ENCODE peak calls at places on chromosomes 6 and 20, in six cellular contexts. One of them, this sample, is unnamed.

GRCh38 chr20:3896302-3896701 is 7.1 kb downstream of the PANK2 start:
- DNase-seq in SK-N-SH: no peak
- DNase-seq in esophagus muscularis mucosa: no peak
- DNase-seq in tibial nerve: no peak
- DNase-seq in A549: no peak
- DNase-seq in ovary: no peak
- DNase-seq in this sample: no peak

GRCh38 chr20:1242530-1242929 is 16.7 kb downstream of the RAD21L1 start:
- DNase-seq in A549: no peak
- DNase-seq in ovary: no peak
- DNase-seq in SK-N-SH: no peak
- DNase-seq in tibial nerve: no peak
- DNase-seq in esophagus muscularis mucosa: no peak
- DNase-seq in this sample: no peak

GRCh38 chr20:24423291-24423690 is 46.1 kb upstream of the SYNDIG1 start:
- DNase-seq in A549: no peak
- DNase-seq in ovary: no peak
- DNase-seq in SK-N-SH: no peak
- DNase-seq in tibial nerve: no peak
- DNase-seq in esophagus muscularis mucosa: peak
- DNase-seq in this sample: no peak

GRCh38 chr6:169529931-169530761 is 171.7 kb downstream of the WDR27 start:
- DNase-seq in A549: peak
- DNase-seq in SK-N-SH: no peak
- DNase-seq in tibial nerve: no peak
- DNase-seq in esophagus muscularis mucosa: no peak
- DNase-seq in ovary: no peak
- DNase-seq in this sample: no peak

GRCh38 chr6:36387440-36388303 is at the start of gene ETV7:
- DNase-seq in SK-N-SH: peak
- DNase-seq in tibial nerve: no peak
- DNase-seq in A549: no peak
- DNase-seq in ovary: peak
- DNase-seq in esophagus muscularis mucosa: no peak
- DNase-seq in this sample: no peak

GRCh38 chr6:168367285-168367720 is 47.7 kb upstream of the DACT2 start:
- DNase-seq in A549: no peak
- DNase-seq in ovary: peak
- DNase-seq in SK-N-SH: no peak
- DNase-seq in esophagus muscularis mucosa: no peak
- DNase-seq in tibial nerve: no peak
- DNase-seq in this sample: peak

GRCh38 chr6:134757911-134758361 is 192.0 kb downstream of the ALDH8A1 start:
- DNase-seq in ovary: no peak
- DNase-seq in A549: no peak
- DNase-seq in tibial nerve: no peak
- DNase-seq in SK-N-SH: no peak
- DNase-seq in esophagus muscularis mucosa: no peak
- DNase-seq in this sample: no peak

GRCh38 chr6:129889580-129889979 is 28.5 kb upstream of the TMEM244 start:
- DNase-seq in SK-N-SH: no peak
- DNase-seq in tibial nerve: no peak
- DNase-seq in esophagus muscularis mucosa: no peak
- DNase-seq in ovary: no peak
- DNase-seq in A549: no peak
- DNase-seq in this sample: no peak

GRCh38 chr6:107535626-107536025 is 45.7 kb downstream of the SOBP start:
- DNase-seq in SK-N-SH: no peak
- DNase-seq in tibial nerve: no peak
- DNase-seq in esophagus muscularis mucosa: no peak
- DNase-seq in A549: no peak
- DNase-seq in ovary: no peak
- DNase-seq in this sample: no peak

GRCh38 chr6:104728444-104728843 is 131.3 kb downstream of the HACE1 start:
- DNase-seq in esophagus muscularis mucosa: no peak
- DNase-seq in A549: no peak
- DNase-seq in tibial nerve: no peak
- DNase-seq in ovary: no peak
- DNase-seq in SK-N-SH: no peak
- DNase-seq in this sample: no peak

GRCh38 chr6:1227935-1228753 is 83.8 kb upstream of the FOXQ1 start:
- DNase-seq in ovary: no peak
- DNase-seq in A549: no peak
- DNase-seq in tibial nerve: no peak
- DNase-seq in esophagus muscularis mucosa: no peak
- DNase-seq in SK-N-SH: no peak
- DNase-seq in this sample: no peak
- H3K4me3 ChIP-seq in ovary: no peak
- H3K4me3 ChIP-seq in A549: no peak
- H3K4me3 ChIP-seq in tibial nerve: no peak
- H3K4me3 ChIP-seq in esophagus muscularis mucosa: no peak
- H3K4me3 ChIP-seq in SK-N-SH: no peak
- H3K4me3 ChIP-seq in this sample: no peak

GRCh38 chr20:54076259-54076658 is 5.9 kb upstream of the BCAS1 start:
- DNase-seq in A549: no peak
- DNase-seq in esophagus muscularis mucosa: no peak
- DNase-seq in SK-N-SH: no peak
- DNase-seq in ovary: no peak
- DNase-seq in tibial nerve: no peak
- DNase-seq in this sample: no peak
- TF ChIP-seq EP300 in A549: no peak
- TF ChIP-seq EP300 in esophagus muscularis mucosa: no peak
- TF ChIP-seq EP300 in SK-N-SH: no peak
- TF ChIP-seq EP300 in ovary: no peak
- TF ChIP-seq EP300 in tibial nerve: no peak
- TF ChIP-seq EP300 in this sample: no peak

DNA sequence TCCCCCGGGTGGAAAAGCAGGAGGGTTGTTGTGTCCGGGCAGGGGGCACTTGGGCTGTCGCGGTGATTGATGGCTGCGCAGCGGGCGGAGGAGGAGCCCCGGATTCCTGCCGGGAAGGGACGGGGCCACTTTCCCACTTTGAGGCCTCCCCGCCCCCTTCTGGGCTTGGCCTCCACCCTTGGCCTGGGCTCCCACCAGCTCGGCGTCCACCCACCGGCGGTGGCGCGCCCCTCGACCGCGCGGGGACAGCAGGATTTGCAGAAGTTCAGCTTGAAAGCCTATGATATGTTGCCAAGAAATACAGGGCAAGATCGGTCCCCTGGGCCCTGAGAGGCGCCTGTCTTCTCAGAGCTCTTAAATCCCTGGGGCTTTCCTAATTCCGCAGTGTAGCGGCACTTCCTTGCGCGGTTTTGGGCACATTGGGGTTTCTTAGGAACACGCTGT is 852 bp downstream of the RIN2 start:
- DNase-seq in A549: peak
- DNase-seq in tibial nerve: peak
- DNase-seq in ovary: peak
- DNase-seq in esophagus muscularis mucosa: peak
- DNase-seq in SK-N-SH: peak
- DNase-seq in this sample: peak
- H3K4me3 ChIP-seq in A549: peak
- H3K4me3 ChIP-seq in tibial nerve: peak
- H3K4me3 ChIP-seq in ovary: peak
- H3K4me3 ChIP-seq in esophagus muscularis mucosa: peak
- H3K4me3 ChIP-seq in SK-N-SH: peak
- H3K4me3 ChIP-seq in this sample: peak

DNA sequence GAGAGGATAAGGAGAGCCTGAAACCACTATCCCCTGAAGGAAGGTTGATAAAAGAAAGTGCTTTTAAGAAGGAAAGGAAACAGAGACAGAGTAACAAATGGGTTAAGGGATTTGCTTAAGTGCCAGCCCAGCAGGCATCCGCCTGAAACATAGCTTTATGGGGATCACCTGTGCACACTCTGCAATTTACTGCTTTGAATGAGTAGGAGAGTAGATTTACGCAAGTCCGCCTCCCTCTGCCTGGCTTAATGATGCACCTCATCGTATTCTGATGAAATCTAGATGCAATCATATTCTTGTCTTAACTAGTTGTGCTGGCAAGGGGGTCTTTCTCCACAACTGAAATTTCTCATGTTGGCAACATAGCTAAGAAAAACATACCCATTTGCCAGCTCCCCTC is 101.1 kb upstream of the ID4 start:
- DNase-seq in esophagus muscularis mucosa: no peak
- DNase-seq in tibial nerve: no peak
- DNase-seq in SK-N-SH: no peak
- DNase-seq in A549: no peak
- DNase-seq in ovary: no peak
- DNase-seq in this sample: no peak
- TF ChIP-seq EP300 in esophagus muscularis mucosa: no peak
- TF ChIP-seq EP300 in tibial nerve: no peak
- TF ChIP-seq EP300 in SK-N-SH: no peak
- TF ChIP-seq EP300 in A549: no peak
- TF ChIP-seq EP300 in ovary: no peak
- TF ChIP-seq EP300 in this sample: no peak

GRCh38 chr20:53918010-53918311 is 152.4 kb downstream of the BCAS1 start:
- DNase-seq in SK-N-SH: no peak
- DNase-seq in ovary: no peak
- DNase-seq in tibial nerve: no peak
- DNase-seq in A549: no peak
- DNase-seq in esophagus muscularis mucosa: no peak
- DNase-seq in this sample: no peak

GRCh38 chr20:53914861-53915458 is 155.4 kb downstream of the BCAS1 start:
- DNase-seq in tibial nerve: no peak
- DNase-seq in ovary: no peak
- DNase-seq in A549: no peak
- DNase-seq in esophagus muscularis mucosa: no peak
- DNase-seq in SK-N-SH: peak
- DNase-seq in this sample: peak

GRCh38 chr20:53917145-53918009 is 153.0 kb downstream of the BCAS1 start:
- DNase-seq in A549: no peak
- DNase-seq in ovary: peak
- DNase-seq in esophagus muscularis mucosa: no peak
- DNase-seq in tibial nerve: peak
- DNase-seq in SK-N-SH: peak
- DNase-seq in this sample: peak

GRCh38 chr20:53915459-53916172 is 154.8 kb downstream of the BCAS1 start:
- DNase-seq in esophagus muscularis mucosa: peak
- DNase-seq in ovary: peak
- DNase-seq in tibial nerve: peak
- DNase-seq in A549: peak
- DNase-seq in SK-N-SH: peak
- DNase-seq in this sample: peak

GRCh38 chr20:53916173-53916512 is 154.3 kb downstream of the BCAS1 start:
- DNase-seq in esophagus muscularis mucosa: no peak
- DNase-seq in tibial nerve: no peak
- DNase-seq in ovary: no peak
- DNase-seq in SK-N-SH: no peak
- DNase-seq in A549: no peak
- DNase-seq in this sample: no peak
- H3K4me3 ChIP-seq in esophagus muscularis mucosa: peak
- H3K4me3 ChIP-seq in tibial nerve: peak
- H3K4me3 ChIP-seq in ovary: no peak
- H3K4me3 ChIP-seq in SK-N-SH: no peak
- H3K4me3 ChIP-seq in A549: peak
- H3K4me3 ChIP-seq in this sample: peak

DNA sequence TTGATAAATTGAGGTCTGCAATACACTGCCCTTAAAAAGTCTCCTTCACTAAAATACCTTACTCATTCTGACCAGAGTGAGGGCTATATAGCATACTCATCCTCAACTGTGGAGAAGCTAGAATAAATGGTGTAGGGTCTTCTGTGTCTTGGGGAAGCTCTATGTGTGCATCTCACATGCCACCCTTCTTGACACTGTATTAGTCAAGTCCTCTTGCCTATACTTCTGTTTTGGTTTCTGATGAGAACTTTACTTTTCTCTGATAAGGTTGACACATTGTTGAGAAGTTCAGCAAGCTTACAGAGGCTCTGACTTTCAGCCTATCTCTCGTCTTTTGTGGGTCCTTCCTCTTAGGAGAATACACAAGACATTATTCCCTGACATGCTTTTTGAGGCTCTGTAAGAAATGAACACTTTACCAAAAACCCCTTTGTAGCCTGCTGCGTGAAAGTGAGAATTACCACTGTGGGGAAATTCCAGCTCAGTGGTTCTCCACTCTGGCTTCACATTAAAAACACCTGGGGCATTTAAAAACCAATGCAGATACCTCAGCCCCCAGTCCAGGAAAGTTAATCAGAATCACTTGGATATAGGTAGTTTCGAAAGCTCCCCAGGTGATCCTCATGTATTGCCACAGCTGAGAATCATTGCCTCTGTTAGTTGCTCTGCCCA is 372.1 kb upstream of the HS3ST5 start:
- DNase-seq in SK-N-SH: no peak
- DNase-seq in ovary: no peak
- DNase-seq in A549: no peak
- DNase-seq in tibial nerve: no peak
- DNase-seq in esophagus muscularis mucosa: no peak
- DNase-seq in this sample: no peak
- TF ChIP-seq EP300 in SK-N-SH: no peak
- TF ChIP-seq EP300 in ovary: no peak
- TF ChIP-seq EP300 in A549: no peak
- TF ChIP-seq EP300 in tibial nerve: no peak
- TF ChIP-seq EP300 in esophagus muscularis mucosa: no peak
- TF ChIP-seq EP300 in this sample: no peak

DNA sequence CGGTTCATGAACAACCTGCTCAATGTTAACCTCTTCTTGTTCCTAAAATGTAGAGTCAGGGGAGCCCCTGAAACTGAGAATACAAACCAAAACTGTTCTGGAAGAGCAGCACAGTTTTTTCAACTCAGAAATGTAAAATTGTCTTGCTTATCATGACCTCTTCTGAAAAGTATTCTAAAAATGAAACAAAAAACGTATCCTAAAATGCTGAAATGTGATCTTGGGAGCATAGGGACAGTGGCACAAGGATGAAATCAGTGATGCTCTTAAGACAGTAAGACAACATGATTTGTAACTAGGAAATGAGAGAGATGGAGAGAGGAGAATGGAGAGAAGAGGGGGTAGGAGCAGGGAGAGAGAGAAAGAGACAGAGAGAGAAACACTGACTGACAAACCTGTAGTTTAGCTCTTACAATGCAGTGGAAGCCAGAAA is 27.5 kb downstream of the NCOA7 start:
- DNase-seq in SK-N-SH: no peak
- DNase-seq in esophagus muscularis mucosa: no peak
- DNase-seq in ovary: no peak
- DNase-seq in tibial nerve: no peak
- DNase-seq in A549: no peak
- DNase-seq in this sample: no peak
- H3K4me3 ChIP-seq in SK-N-SH: no peak
- H3K4me3 ChIP-seq in esophagus muscularis mucosa: peak
- H3K4me3 ChIP-seq in ovary: no peak
- H3K4me3 ChIP-seq in tibial nerve: no peak
- H3K4me3 ChIP-seq in A549: no peak
- H3K4me3 ChIP-seq in this sample: no peak

This sample was measured in suprapubic skin.